ENCODE peak calls at places on chromosome 15, in six cellular contexts. E is endodermal cell, C is right lobe of liver, S is B cell, L is psoas muscle, Y is brain microvascular endothelial cell. R is an unnamed sample.

GRCh38 chr15:76368135-76368588 is 31.6 kb downstream of the ISL2 start:
- DNase-seq in E (no peak), C (no peak), S (no peak), L (no peak), Y (no peak), R (no peak)

GRCh38 chr15:75483961-75484360 is 32.5 kb upstream of the SIN3A start:
- DNase-seq in E (no peak), C (no peak), S (no peak), L (no peak), Y (no peak), R (no peak)

GRCh38 chr15:76334438-76335004 is 2.1 kb upstream of the ISL2 start:
- DNase-seq in E (peak), C (no peak), S (no peak), L (no peak), Y (no peak), R (no peak)

GRCh38 chr15:52481915-52482314 is 46.8 kb downstream of the MYO5A start:
- DNase-seq in E (no peak), C (no peak), S (peak), L (no peak), Y (peak), R (peak)

GRCh38 chr15:85312925-85313324 is 67.5 kb upstream of the AKAP13 start:
- DNase-seq in E (peak), C (no peak), S (no peak), L (no peak), Y (peak), R (no peak)

GRCh38 chr15:63013052-63013808 is 29.3 kb upstream of the TPM1 start:
- DNase-seq in E (no peak), C (no peak), S (no peak), L (peak), Y (peak), R (no peak)

GRCh38 chr15:82129769-82130168 is 84.0 kb upstream of the MEX3B start:
- DNase-seq in E (no peak), C (no peak), S (no peak), L (no peak), Y (peak), R (no peak)

GRCh38 chr15:42275780-42276395 is 2.7 kb upstream of the TMEM87A start:
- DNase-seq in E (no peak), C (no peak), S (no peak), L (no peak), Y (no peak), R (no peak)

GRCh38 chr15:81001180-81002003 is 669 bp downstream of the TLNRD1 start:
- DNase-seq in E (peak), C (peak), S (peak), L (peak), Y (no peak), R (peak)

GRCh38 chr15:62119224-62119925 is 45.7 kb downstream of the C2CD4B start:
- DNase-seq in E (no peak), C (no peak), S (no peak), L (no peak), Y (peak), R (no peak)

GRCh38 chr15:62502451-62502850 is 337.4 kb upstream of the C2CD4B start:
- DNase-seq in E (no peak), C (no peak), S (no peak), L (no peak), Y (no peak), R (no peak)

GRCh38 chr15:70156781-70157261 is 59.1 kb upstream of the TLE3 start:
- DNase-seq in E (peak), C (no peak), S (no peak), L (peak), Y (no peak), R (no peak)

GRCh38 chr15:88833688-88834087 is 30.5 kb downstream of the ACAN start:
- DNase-seq in E (no peak), C (no peak), S (no peak), L (no peak), Y (no peak), R (no peak)

GRCh38 chr15:88835646-88836045 is 32.4 kb downstream of the ACAN start:
- DNase-seq in E (no peak), C (no peak), S (no peak), L (no peak), Y (peak), R (no peak)

GRCh38 chr15:88835119-88835518 is 31.9 kb downstream of the ACAN start:
- DNase-seq in E (no peak), C (no peak), S (no peak), L (no peak), Y (no peak), R (no peak)

GRCh38 chr15:88833196-88833595 is 30.0 kb downstream of the ACAN start:
- DNase-seq in E (no peak), C (no peak), S (no peak), L (no peak), Y (no peak), R (no peak)

DNA sequence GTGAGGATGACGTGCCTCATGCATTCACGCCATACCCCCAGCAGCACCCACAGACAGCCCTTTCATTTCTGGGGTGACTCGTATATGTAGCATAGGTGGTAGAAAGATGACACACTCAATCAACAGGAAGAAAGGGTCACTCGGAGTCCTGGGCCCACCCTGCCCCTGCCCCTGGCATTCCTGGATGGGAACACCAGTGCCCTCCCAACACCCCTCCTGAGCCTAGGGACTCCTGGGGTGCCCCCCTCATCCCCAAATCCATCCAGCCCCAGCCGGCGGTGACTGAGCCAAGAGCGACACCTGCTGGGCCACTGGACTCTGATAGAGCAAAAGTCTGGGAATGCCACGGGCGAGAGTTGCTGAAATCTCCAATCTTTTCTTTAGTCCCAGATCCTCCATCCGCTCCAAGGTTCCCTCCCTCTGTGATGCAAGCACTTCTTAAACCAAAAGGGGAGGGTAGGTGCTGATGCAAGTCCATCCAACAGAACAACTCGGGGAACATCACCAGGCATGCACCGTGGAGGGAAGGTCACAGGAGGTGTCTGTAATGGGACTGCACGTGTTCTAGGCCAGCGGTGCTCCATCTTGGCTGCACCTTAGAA is 31.1 kb downstream of the ACAN start:
- DNase-seq in E (peak), C (no peak), S (peak), L (peak), Y (peak), R (peak)
- TF ChIP-seq CTCF in E (peak), C (peak), S (peak), L (peak), Y (peak), R (no peak)

DNA sequence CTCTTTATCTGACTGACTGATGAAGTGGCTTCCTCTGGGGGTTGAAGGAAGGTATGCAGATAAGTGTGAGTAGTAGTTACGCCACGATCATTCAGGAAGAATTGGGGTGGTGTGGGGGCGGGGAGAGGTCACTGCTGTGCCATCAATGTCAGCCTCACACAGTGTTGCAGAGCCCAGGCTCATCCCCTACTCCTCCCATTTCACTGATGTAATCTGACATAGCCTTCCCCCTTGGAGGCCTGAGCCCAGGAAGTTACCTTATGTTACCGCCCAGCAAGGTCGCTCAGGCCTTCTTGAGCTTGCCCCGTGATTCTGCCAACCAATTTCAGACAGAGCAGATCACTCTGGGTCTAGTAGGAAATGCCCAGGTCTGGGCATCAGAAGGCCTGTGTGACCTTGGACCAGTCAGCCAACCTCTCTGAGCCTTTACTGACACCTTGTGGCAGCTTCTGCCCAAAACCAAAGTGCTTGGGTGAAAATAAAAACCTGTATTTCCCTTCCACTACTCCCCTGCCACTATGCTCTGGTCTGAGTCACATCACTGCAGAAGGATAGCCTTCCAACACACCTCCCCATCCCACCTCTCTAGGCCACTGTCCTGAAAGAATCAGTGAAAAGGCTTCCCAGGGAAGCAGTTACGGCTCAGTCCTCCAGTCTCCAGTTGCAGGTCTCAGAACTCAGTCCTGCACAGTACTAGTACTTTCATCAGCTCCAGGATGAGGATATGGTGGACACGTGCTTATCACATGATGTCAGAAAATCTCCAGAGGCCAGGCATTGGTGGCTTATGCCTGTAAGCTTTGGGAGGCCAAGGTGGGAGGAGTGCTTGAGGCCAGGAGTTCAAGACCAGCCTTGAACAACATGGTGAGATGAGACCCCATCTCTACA is 28.1 kb upstream of the INSYN1 start:
- DNase-seq in E (peak), C (no peak), S (no peak), L (no peak), Y (peak), R (no peak)
- TF ChIP-seq CTCF in E (peak), C (no peak), S (no peak), L (no peak), Y (peak), R (no peak)

GRCh38 chr15:100528833-100529428 is at the start of gene CERS3:
- DNase-seq in E (no peak), C (no peak), S (no peak), L (no peak), Y (no peak), R (no peak)

GRCh38 chr15:100521907-100522306 is 6.8 kb downstream of the CERS3 start:
- DNase-seq in E (no peak), C (no peak), S (no peak), L (no peak), Y (no peak), R (no peak)

GRCh38 chr15:100529556-100529955 is 806 bp upstream of the CERS3 start:
- DNase-seq in E (no peak), C (no peak), S (no peak), L (no peak), Y (no peak), R (no peak)

GRCh38 chr15:100520132-100520921 is 8.4 kb downstream of the CERS3 start:
- DNase-seq in E (no peak), C (no peak), S (no peak), L (no peak), Y (no peak), R (no peak)

DNA sequence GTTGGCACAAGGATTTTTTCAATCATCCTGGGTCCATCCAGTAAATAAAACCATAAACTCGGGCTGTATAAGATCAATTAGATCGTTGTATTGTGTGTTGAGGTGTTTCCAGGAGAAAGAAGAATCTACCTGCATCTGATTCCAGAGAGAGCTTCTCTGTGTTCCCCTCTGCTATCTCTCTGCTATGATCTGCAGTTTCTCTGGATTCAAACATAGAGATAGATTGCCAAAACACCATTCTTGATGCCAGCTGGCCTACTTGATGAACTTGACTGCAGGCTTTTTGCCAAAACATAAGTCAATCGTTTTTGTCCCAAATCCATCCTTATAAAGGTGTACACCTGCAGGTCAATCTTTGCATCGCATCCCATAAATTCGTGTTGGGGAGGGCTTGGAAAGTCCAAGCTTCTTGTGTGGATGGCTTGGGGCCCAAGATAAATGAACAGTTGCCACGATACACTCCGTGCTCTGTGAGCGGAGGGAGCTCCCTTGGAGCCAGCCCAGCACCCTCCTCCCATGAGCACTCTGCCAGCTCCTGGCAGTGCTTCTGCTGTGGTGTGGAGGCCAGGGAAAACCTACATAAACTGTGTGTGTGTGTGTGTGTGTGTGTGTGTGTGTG is 2.7 kb downstream of the CERS3 start:
- DNase-seq in E (no peak), C (peak), S (no peak), L (peak), Y (no peak), R (no peak)
- TF ChIP-seq CTCF in E (peak), C (peak), S (no peak), L (no peak), Y (no peak), R (no peak)

GRCh38 chr15:57290826-57291225 is 85.5 kb upstream of the CGNL1 start:
- DNase-seq in E (no peak), C (no peak), S (no peak), L (no peak), Y (no peak), R (no peak)

GRCh38 chr15:57290192-57290591 is 86.1 kb upstream of the CGNL1 start:
- DNase-seq in E (no peak), C (no peak), S (no peak), L (no peak), Y (no peak), R (no peak)

GRCh38 chr15:57285386-57285785 is 90.9 kb upstream of the CGNL1 start:
- DNase-seq in E (no peak), C (no peak), S (no peak), L (no peak), Y (no peak), R (no peak)

GRCh38 chr15:57286446-57287127 is 89.7 kb upstream of the CGNL1 start:
- DNase-seq in E (no peak), C (no peak), S (no peak), L (no peak), Y (no peak), R (no peak)

GRCh38 chr15:57288926-57289650 is 87.2 kb upstream of the CGNL1 start:
- DNase-seq in E (no peak), C (no peak), S (no peak), L (no peak), Y (no peak), R (no peak)
- TF ChIP-seq CTCF in E (no peak), C (no peak), S (no peak), L (no peak), Y (no peak), R (no peak)

DNA sequence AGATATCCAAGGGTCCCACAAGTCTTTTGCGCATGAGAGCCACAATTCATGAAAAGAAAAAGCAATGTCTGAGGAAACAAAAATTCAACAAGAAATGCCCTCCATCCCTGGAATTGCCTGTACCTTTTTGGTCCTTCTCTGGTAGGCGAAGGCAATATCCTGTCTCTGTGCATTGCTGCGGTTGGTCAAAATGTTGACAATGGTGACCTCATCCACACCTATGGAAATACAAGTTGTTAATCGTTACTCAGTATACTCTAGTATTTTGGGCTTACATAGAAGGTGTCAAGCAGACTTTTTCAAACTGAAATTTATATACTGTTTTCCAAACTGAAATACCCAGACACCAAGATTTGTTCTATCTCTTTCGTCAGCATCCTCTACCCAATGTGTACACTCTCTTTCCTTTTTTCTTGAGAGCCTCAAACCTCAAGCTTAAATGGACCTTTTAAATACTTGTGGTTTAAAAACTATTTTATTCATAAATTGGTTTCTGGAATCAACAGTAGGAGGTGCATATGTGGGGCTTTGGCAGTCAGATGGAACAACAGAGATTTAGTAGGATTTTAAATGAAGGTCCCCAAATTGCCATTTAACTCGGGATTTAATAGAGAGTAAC is 33.4 kb downstream of the ANXA2 start:
- DNase-seq in E (no peak), C (no peak), S (no peak), L (no peak), Y (no peak), R (no peak)
- TF ChIP-seq CTCF in E (no peak), C (no peak), S (no peak), L (no peak), Y (no peak), R (no peak)

GRCh38 chr15:89356634-89357298 is 22.1 kb upstream of the POLG start:
- DNase-seq in E (no peak), C (no peak), S (no peak), L (no peak), Y (no peak), R (no peak)
- TF ChIP-seq CTCF in E (peak), C (peak), S (peak), L (peak), Y (peak), R (peak)

DNA sequence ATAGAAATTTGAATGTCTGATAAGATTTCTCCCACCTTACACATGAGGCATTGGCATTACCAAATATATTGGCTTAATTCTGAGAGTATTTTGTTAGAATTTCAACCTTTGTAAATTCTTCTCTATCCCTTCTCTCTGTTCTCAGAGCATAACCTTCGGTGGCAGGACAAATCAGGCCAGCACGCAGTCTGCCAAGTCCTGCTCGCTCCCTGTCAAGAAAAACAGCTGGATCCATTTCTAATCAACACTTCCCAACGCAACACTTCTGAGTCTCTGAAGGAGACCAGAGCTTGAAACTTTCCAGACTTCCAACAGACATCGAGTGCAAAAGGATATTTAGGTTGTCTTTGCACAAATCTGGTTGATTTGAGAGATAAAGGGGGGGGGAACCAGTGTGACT is 125.7 kb downstream of the SV2B start:
- DNase-seq in E (no peak), C (no peak), S (no peak), L (no peak), Y (no peak), R (no peak)
- TF ChIP-seq CTCF in E (no peak), C (no peak), S (no peak), L (no peak), Y (no peak), R (no peak)

DNA sequence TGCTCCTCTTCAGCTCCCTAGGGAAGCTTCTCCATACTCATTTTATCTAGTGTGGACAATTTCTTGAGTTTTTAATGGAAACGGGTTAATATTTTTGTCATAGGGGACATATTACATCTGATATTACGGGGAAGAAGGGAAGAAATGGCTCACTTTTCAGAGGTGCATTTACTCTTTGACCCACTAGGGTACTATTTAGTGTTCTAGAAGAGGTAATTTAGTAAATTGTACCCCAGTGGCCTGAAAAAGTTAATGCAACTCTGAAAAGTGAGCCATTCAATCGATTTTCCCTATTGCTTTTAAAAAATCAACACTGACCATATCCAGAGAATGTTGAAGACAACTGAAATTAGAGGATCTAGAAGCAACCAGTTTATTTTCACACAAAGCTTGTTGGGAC is 71.2 kb downstream of the MAP2K5 start:
- DNase-seq in E (no peak), C (no peak), S (no peak), L (no peak), Y (no peak), R (no peak)
- TF ChIP-seq CTCF in E (peak), C (no peak), S (no peak), L (no peak), Y (peak), R (no peak)

GRCh38 chr15:32970847-32971246 is 223.7 kb downstream of the FMN1 start:
- DNase-seq in E (no peak), C (no peak), S (no peak), L (no peak), Y (no peak), R (no peak)
- TF ChIP-seq CTCF in E (no peak), C (no peak), S (no peak), L (no peak), Y (no peak), R (no peak)

R was measured in GM13976.